ENCODE peak calls at places on chromosomes 16 and 17, in seven cellular contexts. P is mesendoderm, T is lower lobe of right lung, I is Peyer's patch, C is iPS DF 6.9, U is tibial artery, E is tibial nerve. G is an unnamed sample.

GRCh38 chr17:80026359-80027042 is 9.2 kb downstream of the TBC1D16 start:
- DNase-seq in E (peak), T (no peak), I (no peak), C (no peak), U (peak), P (no peak), G (no peak)

GRCh38 chr16:75109732-75110243 is 6.8 kb downstream of the LDHD start:
- DNase-seq in P (no peak), C (no peak), U (no peak), T (no peak), I (peak), E (no peak), G (no peak)

GRCh38 chr16:54199486-54200160 is 87.0 kb downstream of the IRX3 start:
- DNase-seq in U (no peak), I (no peak), P (peak), E (no peak), C (no peak), T (no peak), G (no peak)

GRCh38 chr17:27462714-27463113 is 6.5 kb downstream of the KSR1 start:
- DNase-seq in E (no peak), T (no peak), C (no peak), P (no peak), I (no peak), U (no peak), G (no peak)

GRCh38 chr17:6638046-6638908 is 2.2 kb downstream of the KIAA0753 start:
- DNase-seq in P (no peak), E (no peak), T (no peak), C (no peak), U (no peak), I (no peak), G (no peak)

GRCh38 chr16:27326738-27327585 is 13.2 kb downstream of the IL4R start:
- DNase-seq in U (peak), C (peak), E (peak), I (peak), P (peak), T (peak), G (peak)

GRCh38 chr16:11016524-11016988 is 72.2 kb downstream of the CLEC16A start:
- DNase-seq in P (no peak), E (no peak), U (no peak), T (no peak), C (no peak), I (no peak), G (no peak)

GRCh38 chr17:28744104-28744801 is 442 bp downstream of the TRAF4 start:
- DNase-seq in I (peak), U (no peak), E (no peak), C (no peak), P (peak), T (peak), G (no peak)

GRCh38 chr17:5821057-5821456 is 236.7 kb upstream of the NLRP1 start:
- DNase-seq in E (no peak), U (no peak), C (no peak), T (no peak), I (no peak), P (peak), G (peak)

GRCh38 chr17:50288306-50288705 is 14.0 kb downstream of the TMEM92 start:
- DNase-seq in C (no peak), I (no peak), P (no peak), E (no peak), U (no peak), T (peak), G (no peak)
- H3K27ac ChIP-seq in C (no peak), I (peak), P (no peak), E (no peak), U (peak), T (peak), G (no peak)

GRCh38 chr17:75096082-75096625 is 8.4 kb downstream of the SLC16A5 start:
- DNase-seq in E (peak), T (peak), I (peak), U (peak), P (peak), C (no peak), G (peak)
- H3K27ac ChIP-seq in E (peak), T (peak), I (peak), U (no peak), P (no peak), C (no peak), G (peak)

GRCh38 chr17:49590874-49591273 is 15.2 kb downstream of the NXPH3 start:
- DNase-seq in I (no peak), T (no peak), E (no peak), C (no peak), P (no peak), U (no peak), G (no peak)

GRCh38 chr17:49588726-49589555 is 13.3 kb downstream of the NXPH3 start:
- DNase-seq in U (no peak), E (no peak), C (no peak), T (no peak), I (no peak), P (no peak), G (no peak)

GRCh38 chr17:49587366-49588073 is 11.8 kb downstream of the NXPH3 start:
- DNase-seq in P (no peak), I (no peak), E (no peak), C (no peak), U (no peak), T (no peak), G (no peak)

GRCh38 chr17:49589556-49589885 is 13.8 kb downstream of the NXPH3 start:
- DNase-seq in I (no peak), P (no peak), U (no peak), T (no peak), E (no peak), C (no peak), G (no peak)

DNA sequence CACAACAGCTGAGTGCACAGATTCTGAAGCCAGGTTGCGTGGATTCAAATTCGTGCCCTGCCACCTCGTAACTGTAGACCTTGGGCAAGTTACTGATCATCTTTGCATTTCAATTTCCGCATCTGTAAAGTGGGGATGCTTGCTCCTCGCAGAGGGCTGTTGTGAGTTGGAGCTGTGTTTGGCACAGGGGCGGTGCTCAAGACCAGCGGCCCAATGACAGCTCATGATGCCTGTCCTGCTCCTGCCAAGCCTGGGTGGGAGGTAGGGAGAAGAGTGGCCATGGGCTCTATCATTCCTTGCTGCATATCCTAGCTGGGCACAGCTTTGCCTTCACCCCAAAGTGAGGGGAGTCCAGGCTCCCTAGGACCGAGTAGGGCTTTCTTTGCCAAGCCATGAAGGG is 12.6 kb downstream of the NXPH3 start:
- DNase-seq in E (no peak), T (no peak), C (no peak), I (no peak), P (no peak), U (no peak), G (no peak)
- H3K27ac ChIP-seq in E (no peak), T (no peak), C (no peak), I (no peak), P (no peak), U (peak), G (no peak)

GRCh38 chr16:4654387-4654901 is 29.8 kb downstream of the MGRN1 start:
- DNase-seq in E (no peak), C (no peak), T (peak), P (no peak), U (no peak), I (peak), G (no peak)
- H3K27ac ChIP-seq in E (no peak), C (no peak), T (peak), P (no peak), U (no peak), I (peak), G (no peak)

GRCh38 chr17:19766421-19767270 is 18.5 kb upstream of the ALDH3A1 start:
- DNase-seq in I (peak), T (peak), P (peak), E (peak), C (peak), U (peak), G (no peak)
- H3K27ac ChIP-seq in I (no peak), T (no peak), P (no peak), E (no peak), C (no peak), U (no peak), G (no peak)

DNA sequence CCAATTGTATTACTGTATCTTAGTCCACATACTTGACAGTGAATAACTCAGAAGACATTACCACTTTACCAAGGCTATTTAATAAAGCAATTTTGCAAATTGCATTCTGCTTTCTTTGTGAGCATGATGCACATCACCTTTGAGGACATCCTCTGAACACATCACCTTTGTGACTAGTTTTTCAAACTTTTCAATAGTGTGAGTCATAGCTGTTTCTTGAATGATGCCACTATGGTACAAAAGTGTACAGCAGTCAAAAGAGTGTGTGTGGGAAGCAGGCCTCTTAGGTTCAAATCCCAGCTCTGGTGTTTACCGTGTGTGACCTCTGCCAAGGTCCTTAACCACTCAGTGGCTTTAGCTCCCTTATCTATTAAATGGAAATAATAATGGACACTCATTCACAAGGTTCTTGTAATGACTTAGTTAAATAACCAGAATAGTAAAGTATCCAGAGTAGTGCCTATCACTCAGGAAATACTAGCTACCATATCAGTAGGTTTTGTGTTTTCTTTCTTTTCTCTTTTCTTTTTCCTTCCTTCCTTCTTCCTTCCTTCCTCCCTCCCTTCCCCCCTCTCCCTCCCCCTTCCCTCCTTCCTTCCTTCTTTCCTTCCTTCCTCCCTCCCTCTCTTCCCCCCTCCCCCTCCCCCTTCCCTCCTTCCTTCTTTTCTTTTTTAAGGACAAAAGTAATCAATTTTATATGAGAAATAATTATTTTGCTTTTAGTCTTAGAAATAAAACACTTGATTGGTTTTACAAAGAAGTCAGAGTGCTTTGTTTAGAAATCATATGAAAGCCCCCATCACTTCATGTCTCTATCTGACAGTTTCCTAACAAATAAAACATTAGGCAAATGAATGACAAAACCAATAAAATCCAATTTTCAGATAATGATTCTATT is 178.9 kb downstream of the MYO1D start:
- DNase-seq in T (no peak), U (no peak), E (no peak), P (no peak), C (no peak), I (no peak), G (peak)
- H3K27ac ChIP-seq in T (no peak), U (no peak), E (no peak), P (no peak), C (no peak), I (no peak), G (peak)

GRCh38 chr17:82121660-82122629 is 23.9 kb upstream of the FASN start:
- DNase-seq in C (no peak), P (no peak), T (no peak), I (no peak), U (no peak), E (no peak), G (no peak)
- H3K27ac ChIP-seq in C (no peak), P (no peak), T (no peak), I (no peak), U (no peak), E (no peak), G (no peak)

GRCh38 chr17:32485261-32485955 is 1.4 kb upstream of the CDK5R1 start:
- DNase-seq in P (no peak), U (no peak), C (no peak), E (no peak), I (peak), T (peak), G (no peak)
- H3K27ac ChIP-seq in P (no peak), U (peak), C (no peak), E (peak), I (no peak), T (no peak), G (peak)

G was measured in epithelial cell of prostate.